ENCODE peak calls at places on chromosomes 1 and 21, in six cellular contexts. One of them, this sample, is unnamed.

GRCh38 chr21:42542196-42542595 is 28.5 kb downstream of the SLC37A1 start:
- DNase-seq in GM23338: no peak
- DNase-seq in A549: no peak
- DNase-seq in activated B cell treated with CpG ODN at 0.5 μM for 24 hours: no peak
- DNase-seq in omental fat pad: no peak
- DNase-seq in GM12865: no peak
- DNase-seq in this sample: no peak

GRCh38 chr1:156945881-156946661 is 25.6 kb downstream of the LRRC71 start:
- DNase-seq in GM23338: no peak
- DNase-seq in A549: no peak
- DNase-seq in activated B cell treated with CpG ODN at 0.5 μM for 24 hours: no peak
- DNase-seq in omental fat pad: no peak
- DNase-seq in GM12865: no peak
- DNase-seq in this sample: no peak

GRCh38 chr1:3598051-3598471 is 13.2 kb downstream of the MEGF6 start:
- DNase-seq in GM23338: peak
- DNase-seq in A549: no peak
- DNase-seq in activated B cell treated with CpG ODN at 0.5 μM for 24 hours: no peak
- DNase-seq in omental fat pad: no peak
- DNase-seq in GM12865: peak
- DNase-seq in this sample: no peak

GRCh38 chr1:246383791-246384190 is 123.3 kb downstream of the SMYD3 start:
- DNase-seq in GM23338: no peak
- DNase-seq in A549: no peak
- DNase-seq in activated B cell treated with CpG ODN at 0.5 μM for 24 hours: no peak
- DNase-seq in omental fat pad: no peak
- DNase-seq in GM12865: no peak
- DNase-seq in this sample: no peak

GRCh38 chr1:184929711-184930202 is 44.6 kb downstream of the NIBAN1 start:
- DNase-seq in GM23338: no peak
- DNase-seq in A549: no peak
- DNase-seq in activated B cell treated with CpG ODN at 0.5 μM for 24 hours: no peak
- DNase-seq in omental fat pad: no peak
- DNase-seq in GM12865: no peak
- DNase-seq in this sample: peak

GRCh38 chr1:114155756-114156155 is 2.1 kb upstream of the SYT6 start:
- DNase-seq in GM23338: no peak
- DNase-seq in A549: no peak
- DNase-seq in activated B cell treated with CpG ODN at 0.5 μM for 24 hours: no peak
- DNase-seq in omental fat pad: no peak
- DNase-seq in GM12865: no peak
- DNase-seq in this sample: no peak

GRCh38 chr1:34013958-34014737 is 150.3 kb downstream of the HMGB4 start:
- DNase-seq in GM23338: peak
- DNase-seq in A549: no peak
- DNase-seq in activated B cell treated with CpG ODN at 0.5 μM for 24 hours: no peak
- DNase-seq in omental fat pad: no peak
- DNase-seq in GM12865: peak
- DNase-seq in this sample: peak

GRCh38 chr21:34965200-34966174 is 83.6 kb downstream of the RUNX1 start:
- DNase-seq in GM23338: no peak
- DNase-seq in A549: no peak
- DNase-seq in activated B cell treated with CpG ODN at 0.5 μM for 24 hours: no peak
- DNase-seq in omental fat pad: no peak
- DNase-seq in GM12865: no peak
- DNase-seq in this sample: no peak

GRCh38 chr1:58908539-58909161 is 124.8 kb upstream of the JUN start:
- DNase-seq in GM23338: no peak
- DNase-seq in A549: no peak
- DNase-seq in activated B cell treated with CpG ODN at 0.5 μM for 24 hours: no peak
- DNase-seq in omental fat pad: no peak
- DNase-seq in GM12865: no peak
- DNase-seq in this sample: no peak

GRCh38 chr1:198892065-198892464 is 253.2 kb downstream of the PTPRC start:
- DNase-seq in GM23338: peak
- DNase-seq in A549: no peak
- DNase-seq in activated B cell treated with CpG ODN at 0.5 μM for 24 hours: no peak
- DNase-seq in omental fat pad: no peak
- DNase-seq in GM12865: no peak
- DNase-seq in this sample: no peak

GRCh38 chr1:55416164-55416842 is 201.1 kb upstream of the USP24 start:
- DNase-seq in GM23338: no peak
- DNase-seq in A549: no peak
- DNase-seq in activated B cell treated with CpG ODN at 0.5 μM for 24 hours: no peak
- DNase-seq in omental fat pad: no peak
- DNase-seq in GM12865: no peak
- DNase-seq in this sample: no peak

GRCh38 chr1:65577278-65577677 is 156.8 kb downstream of the LEPR start:
- DNase-seq in GM23338: no peak
- DNase-seq in A549: no peak
- DNase-seq in activated B cell treated with CpG ODN at 0.5 μM for 24 hours: no peak
- DNase-seq in omental fat pad: no peak
- DNase-seq in GM12865: no peak
- DNase-seq in this sample: no peak

GRCh38 chr1:200653022-200653462 is 16.7 kb downstream of the DDX59 start:
- DNase-seq in GM23338: no peak
- DNase-seq in A549: no peak
- DNase-seq in activated B cell treated with CpG ODN at 0.5 μM for 24 hours: no peak
- DNase-seq in omental fat pad: no peak
- DNase-seq in GM12865: peak
- DNase-seq in this sample: no peak

GRCh38 chr1:63087966-63088365 is 234.4 kb upstream of the FOXD3 start:
- DNase-seq in GM23338: peak
- DNase-seq in A549: no peak
- DNase-seq in activated B cell treated with CpG ODN at 0.5 μM for 24 hours: no peak
- DNase-seq in omental fat pad: no peak
- DNase-seq in GM12865: no peak
- DNase-seq in this sample: no peak

GRCh38 chr1:41739061-41739955 is 179.4 kb downstream of the HIVEP3 start:
- DNase-seq in GM23338: no peak
- DNase-seq in A549: no peak
- DNase-seq in activated B cell treated with CpG ODN at 0.5 μM for 24 hours: peak
- DNase-seq in omental fat pad: peak
- DNase-seq in GM12865: peak
- DNase-seq in this sample: no peak

GRCh38 chr1:37741130-37741529 is 23.8 kb downstream of the EPHA10 start:
- DNase-seq in GM23338: no peak
- DNase-seq in A549: no peak
- DNase-seq in activated B cell treated with CpG ODN at 0.5 μM for 24 hours: no peak
- DNase-seq in omental fat pad: no peak
- DNase-seq in GM12865: no peak
- DNase-seq in this sample: no peak

GRCh38 chr1:175822575-175822974 is 79.2 kb upstream of the TNR start:
- DNase-seq in GM23338: no peak
- DNase-seq in A549: no peak
- DNase-seq in activated B cell treated with CpG ODN at 0.5 μM for 24 hours: no peak
- DNase-seq in omental fat pad: no peak
- DNase-seq in GM12865: no peak
- DNase-seq in this sample: no peak

GRCh38 chr1:227776277-227776676 is 39.2 kb upstream of the PRSS38 start:
- DNase-seq in GM23338: no peak
- DNase-seq in A549: no peak
- DNase-seq in activated B cell treated with CpG ODN at 0.5 μM for 24 hours: no peak
- DNase-seq in omental fat pad: no peak
- DNase-seq in GM12865: no peak
- DNase-seq in this sample: no peak

GRCh38 chr1:215052656-215053055 is 29.9 kb upstream of the KCNK2 start:
- DNase-seq in GM23338: no peak
- DNase-seq in A549: no peak
- DNase-seq in activated B cell treated with CpG ODN at 0.5 μM for 24 hours: no peak
- DNase-seq in omental fat pad: no peak
- DNase-seq in GM12865: no peak
- DNase-seq in this sample: no peak

GRCh38 chr1:22918644-22919043 is 54.0 kb downstream of the LACTBL1 start:
- DNase-seq in GM23338: no peak
- DNase-seq in A549: no peak
- DNase-seq in activated B cell treated with CpG ODN at 0.5 μM for 24 hours: no peak
- DNase-seq in omental fat pad: no peak
- DNase-seq in GM12865: no peak
- DNase-seq in this sample: no peak

GRCh38 chr1:163824006-163824405 is 502.3 kb downstream of the NUF2 start:
- DNase-seq in GM23338: no peak
- DNase-seq in A549: no peak
- DNase-seq in activated B cell treated with CpG ODN at 0.5 μM for 24 hours: no peak
- DNase-seq in omental fat pad: no peak
- DNase-seq in GM12865: no peak
- DNase-seq in this sample: no peak

GRCh38 chr1:11045428-11046269 is 1.4 kb downstream of the MASP2 start:
- DNase-seq in GM23338: peak
- DNase-seq in A549: no peak
- DNase-seq in activated B cell treated with CpG ODN at 0.5 μM for 24 hours: peak
- DNase-seq in omental fat pad: no peak
- DNase-seq in GM12865: no peak
- DNase-seq in this sample: no peak

GRCh38 chr1:208450958-208451357 is 206.8 kb upstream of the PLXNA2 start:
- DNase-seq in GM23338: no peak
- DNase-seq in A549: no peak
- DNase-seq in activated B cell treated with CpG ODN at 0.5 μM for 24 hours: no peak
- DNase-seq in omental fat pad: no peak
- DNase-seq in GM12865: no peak
- DNase-seq in this sample: no peak
- TF ChIP-seq CTCF in GM23338: no peak
- TF ChIP-seq CTCF in A549: no peak
- TF ChIP-seq CTCF in activated B cell treated with CpG ODN at 0.5 μM for 24 hours: no peak
- TF ChIP-seq CTCF in omental fat pad: no peak
- TF ChIP-seq CTCF in GM12865: no peak
- TF ChIP-seq CTCF in this sample: no peak

GRCh38 chr21:40465382-40465781 is 381.6 kb downstream of the DSCAM start:
- DNase-seq in GM23338: no peak
- DNase-seq in A549: no peak
- DNase-seq in activated B cell treated with CpG ODN at 0.5 μM for 24 hours: no peak
- DNase-seq in omental fat pad: no peak
- DNase-seq in GM12865: no peak
- DNase-seq in this sample: no peak

GRCh38 chr21:40472026-40472425 is 374.9 kb downstream of the DSCAM start:
- DNase-seq in GM23338: no peak
- DNase-seq in A549: no peak
- DNase-seq in activated B cell treated with CpG ODN at 0.5 μM for 24 hours: no peak
- DNase-seq in omental fat pad: no peak
- DNase-seq in GM12865: no peak
- DNase-seq in this sample: no peak

GRCh38 chr21:40471103-40471502 is 375.9 kb downstream of the DSCAM start:
- DNase-seq in GM23338: no peak
- DNase-seq in A549: no peak
- DNase-seq in activated B cell treated with CpG ODN at 0.5 μM for 24 hours: no peak
- DNase-seq in omental fat pad: no peak
- DNase-seq in GM12865: no peak
- DNase-seq in this sample: no peak

DNA sequence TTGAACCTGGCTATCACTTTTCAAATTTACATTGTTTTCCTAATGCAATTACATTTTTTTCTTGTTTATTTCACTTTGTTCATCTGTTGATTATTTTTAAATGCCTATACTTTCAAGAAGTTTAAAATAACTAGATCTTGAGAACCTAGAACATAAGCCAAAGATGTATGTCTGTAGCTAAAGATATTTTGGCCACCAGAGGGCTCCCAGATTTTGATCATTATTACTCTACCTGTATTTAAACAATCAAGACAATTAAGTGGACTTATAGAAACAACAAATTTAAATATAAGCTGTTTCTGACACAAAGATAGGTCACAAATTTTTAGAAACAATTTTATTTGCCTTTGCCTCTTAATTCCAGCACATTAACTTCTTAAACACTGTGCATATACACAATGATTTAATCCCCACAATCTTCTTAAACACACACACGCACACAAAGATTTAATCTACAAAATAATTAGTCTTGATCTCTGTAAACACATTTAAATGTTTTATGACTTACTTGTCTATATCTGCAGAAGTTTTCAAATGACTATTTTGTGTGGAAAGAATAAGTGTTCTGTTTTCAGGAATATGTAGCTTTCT is 380.0 kb downstream of the DSCAM start:
- DNase-seq in GM23338: peak
- DNase-seq in A549: no peak
- DNase-seq in activated B cell treated with CpG ODN at 0.5 μM for 24 hours: no peak
- DNase-seq in omental fat pad: no peak
- DNase-seq in GM12865: no peak
- DNase-seq in this sample: no peak
- TF ChIP-seq CTCF in GM23338: no peak
- TF ChIP-seq CTCF in A549: peak
- TF ChIP-seq CTCF in activated B cell treated with CpG ODN at 0.5 μM for 24 hours: no peak
- TF ChIP-seq CTCF in omental fat pad: no peak
- TF ChIP-seq CTCF in GM12865: no peak
- TF ChIP-seq CTCF in this sample: no peak

DNA sequence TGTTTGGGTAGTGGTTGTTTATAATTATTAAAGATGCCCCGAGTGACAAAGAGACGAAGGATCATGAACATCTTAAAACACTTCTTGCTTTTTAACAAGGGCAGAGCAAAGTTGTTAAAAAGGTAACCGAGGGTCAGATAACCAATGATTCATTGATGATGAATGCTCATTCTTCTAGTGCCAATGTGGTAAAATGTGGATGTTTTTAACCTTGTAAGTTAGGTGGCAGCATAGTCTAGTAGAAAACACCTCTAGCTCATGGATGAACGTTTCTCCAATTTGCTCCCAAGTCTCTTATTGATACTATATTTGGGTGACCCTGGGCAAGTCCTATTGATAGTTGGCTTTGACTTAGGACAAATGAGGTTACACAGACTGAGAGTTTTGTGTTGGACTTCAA is 167.9 kb downstream of the KIF26B start:
- DNase-seq in GM23338: no peak
- DNase-seq in A549: no peak
- DNase-seq in activated B cell treated with CpG ODN at 0.5 μM for 24 hours: no peak
- DNase-seq in omental fat pad: no peak
- DNase-seq in GM12865: no peak
- DNase-seq in this sample: no peak
- TF ChIP-seq CTCF in GM23338: no peak
- TF ChIP-seq CTCF in A549: no peak
- TF ChIP-seq CTCF in activated B cell treated with CpG ODN at 0.5 μM for 24 hours: no peak
- TF ChIP-seq CTCF in omental fat pad: no peak
- TF ChIP-seq CTCF in GM12865: no peak
- TF ChIP-seq CTCF in this sample: no peak

DNA sequence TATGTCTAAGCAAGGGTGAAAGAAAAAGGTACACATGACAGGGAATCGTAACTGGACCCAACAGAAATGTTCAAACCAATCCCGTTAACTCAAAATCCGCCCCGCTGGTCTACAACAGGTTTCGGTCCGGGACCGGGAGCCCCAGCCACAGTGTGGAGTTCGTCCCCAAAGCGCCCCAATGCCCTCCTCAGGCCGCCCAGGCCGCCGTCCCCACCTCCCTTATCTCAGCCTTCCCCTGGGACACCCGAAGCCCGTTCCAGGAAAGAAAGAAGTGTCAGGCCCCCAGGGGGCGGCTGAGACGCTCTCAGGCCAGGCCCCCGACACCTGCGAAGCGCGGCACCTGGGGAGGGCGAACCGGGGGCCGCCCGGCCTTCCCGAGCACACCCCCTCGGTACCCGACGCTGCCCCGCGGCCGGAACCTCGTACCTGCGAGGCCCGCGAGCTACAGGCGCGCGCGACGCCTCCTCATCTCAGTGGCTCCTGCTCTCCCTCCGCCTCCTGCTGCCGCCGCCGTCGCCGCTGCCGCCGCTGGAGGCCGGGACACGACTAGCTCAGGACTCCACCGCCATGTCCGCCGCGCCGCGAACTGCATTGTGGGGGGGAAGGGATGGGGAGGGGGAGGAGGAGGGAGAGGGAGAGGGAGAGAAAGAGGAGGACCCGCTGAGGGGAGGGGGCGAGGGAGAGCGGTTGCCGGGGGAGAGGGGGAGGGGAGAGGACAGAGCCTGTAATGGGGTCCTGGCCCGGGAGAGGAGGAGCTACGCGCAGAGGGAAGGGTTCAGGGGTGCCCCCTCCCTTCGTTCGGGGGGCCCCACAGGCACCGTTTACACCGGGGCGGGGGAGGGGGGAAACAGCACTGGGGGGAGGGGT is at the start of gene TUT4:
- DNase-seq in GM23338: peak
- DNase-seq in A549: peak
- DNase-seq in activated B cell treated with CpG ODN at 0.5 μM for 24 hours: peak
- DNase-seq in omental fat pad: peak
- DNase-seq in GM12865: peak
- DNase-seq in this sample: peak
- TF ChIP-seq CTCF in GM23338: no peak
- TF ChIP-seq CTCF in A549: no peak
- TF ChIP-seq CTCF in activated B cell treated with CpG ODN at 0.5 μM for 24 hours: no peak
- TF ChIP-seq CTCF in omental fat pad: no peak
- TF ChIP-seq CTCF in GM12865: peak
- TF ChIP-seq CTCF in this sample: no peak